ENCODE peak calls at places on chromosomes 12 and 14, in eight cellular contexts. One of them, this sample, is unnamed.

GRCh38 chr12:96710127-96710745 is 196.8 kb upstream of the NEDD1 start:
- DNase-seq in CD8-positive, alpha-beta T cell: no peak
- DNase-seq in left ventricle myocardium inferior: no peak
- DNase-seq in fibroblast of lung: no peak
- DNase-seq in tibial artery: no peak
- DNase-seq in aorta: no peak
- DNase-seq in CD8-positive, alpha-beta memory T cell: no peak
- DNase-seq in stomach: no peak
- DNase-seq in this sample: no peak

GRCh38 chr14:100569734-100570251 is 17.4 kb downstream of the BEGAIN start:
- DNase-seq in CD8-positive, alpha-beta memory T cell: no peak
- DNase-seq in tibial artery: no peak
- DNase-seq in fibroblast of lung: no peak
- DNase-seq in stomach: no peak
- DNase-seq in aorta: no peak
- DNase-seq in left ventricle myocardium inferior: no peak
- DNase-seq in CD8-positive, alpha-beta T cell: no peak
- DNase-seq in this sample: no peak

GRCh38 chr12:459430-460258 is at the start of gene B4GALNT3:
- DNase-seq in stomach: peak; percentile 83
- DNase-seq in CD8-positive, alpha-beta memory T cell: peak; percentile 26
- DNase-seq in CD8-positive, alpha-beta T cell: no peak
- DNase-seq in tibial artery: peak; percentile 57
- DNase-seq in fibroblast of lung: peak; percentile 25
- DNase-seq in aorta: peak; percentile 80
- DNase-seq in left ventricle myocardium inferior: peak; percentile 61
- DNase-seq in this sample: peak; percentile 85

GRCh38 chr12:51262758-51263177 is 7.4 kb downstream of the SMAGP start:
- DNase-seq in CD8-positive, alpha-beta memory T cell: no peak
- DNase-seq in tibial artery: no peak
- DNase-seq in aorta: peak; percentile 63
- DNase-seq in fibroblast of lung: peak; percentile 54
- DNase-seq in stomach: peak; percentile 78
- DNase-seq in left ventricle myocardium inferior: no peak
- DNase-seq in CD8-positive, alpha-beta T cell: peak; percentile 17
- DNase-seq in this sample: peak; percentile 76

GRCh38 chr12:27931390-27931789 is 41.1 kb downstream of the PTHLH start:
- DNase-seq in CD8-positive, alpha-beta T cell: no peak
- DNase-seq in left ventricle myocardium inferior: no peak
- DNase-seq in stomach: no peak
- DNase-seq in fibroblast of lung: no peak
- DNase-seq in CD8-positive, alpha-beta memory T cell: no peak
- DNase-seq in tibial artery: no peak
- DNase-seq in aorta: no peak
- DNase-seq in this sample: no peak

GRCh38 chr12:5511644-5512584 is 80.0 kb downstream of the NTF3 start:
- DNase-seq in CD8-positive, alpha-beta memory T cell: no peak
- DNase-seq in CD8-positive, alpha-beta T cell: no peak
- DNase-seq in fibroblast of lung: peak; percentile 12
- DNase-seq in aorta: peak; percentile 74
- DNase-seq in tibial artery: no peak
- DNase-seq in left ventricle myocardium inferior: peak; percentile 40
- DNase-seq in stomach: no peak
- DNase-seq in this sample: no peak

GRCh38 chr14:104771374-104771773 is 18.4 kb downstream of the SIVA1 start:
- DNase-seq in aorta: no peak
- DNase-seq in CD8-positive, alpha-beta T cell: no peak
- DNase-seq in left ventricle myocardium inferior: no peak
- DNase-seq in stomach: no peak
- DNase-seq in fibroblast of lung: no peak
- DNase-seq in CD8-positive, alpha-beta memory T cell: no peak
- DNase-seq in tibial artery: no peak
- DNase-seq in this sample: no peak

GRCh38 chr14:77616133-77616453 is 344 bp downstream of the SPTLC2 start:
- DNase-seq in CD8-positive, alpha-beta memory T cell: no peak
- DNase-seq in tibial artery: no peak
- DNase-seq in aorta: no peak
- DNase-seq in fibroblast of lung: no peak
- DNase-seq in left ventricle myocardium inferior: no peak
- DNase-seq in CD8-positive, alpha-beta T cell: no peak
- DNase-seq in stomach: no peak
- DNase-seq in this sample: no peak

GRCh38 chr12:94208433-94208921 is 60.1 kb downstream of the PLXNC1 start:
- DNase-seq in CD8-positive, alpha-beta memory T cell: peak; percentile 10
- DNase-seq in left ventricle myocardium inferior: no peak
- DNase-seq in aorta: no peak
- DNase-seq in fibroblast of lung: no peak
- DNase-seq in CD8-positive, alpha-beta T cell: no peak
- DNase-seq in tibial artery: no peak
- DNase-seq in stomach: no peak
- DNase-seq in this sample: no peak

GRCh38 chr14:50012644-50013043 is 103.7 kb downstream of the VCPKMT start:
- DNase-seq in fibroblast of lung: peak; percentile 62
- DNase-seq in left ventricle myocardium inferior: no peak
- DNase-seq in CD8-positive, alpha-beta T cell: no peak
- DNase-seq in aorta: no peak
- DNase-seq in stomach: no peak
- DNase-seq in tibial artery: no peak
- DNase-seq in CD8-positive, alpha-beta memory T cell: no peak
- DNase-seq in this sample: no peak

GRCh38 chr14:46344327-46344937 is 307.1 kb downstream of the RPL10L start:
- DNase-seq in CD8-positive, alpha-beta T cell: no peak
- DNase-seq in CD8-positive, alpha-beta memory T cell: no peak
- DNase-seq in aorta: no peak
- DNase-seq in left ventricle myocardium inferior: no peak
- DNase-seq in stomach: no peak
- DNase-seq in fibroblast of lung: peak; percentile 10
- DNase-seq in tibial artery: no peak
- DNase-seq in this sample: no peak

GRCh38 chr14:22837059-22837749 is 819 bp downstream of the MMP14 start:
- DNase-seq in left ventricle myocardium inferior: peak; percentile 76
- DNase-seq in CD8-positive, alpha-beta T cell: no peak
- DNase-seq in fibroblast of lung: peak; percentile 55
- DNase-seq in tibial artery: peak; percentile 59
- DNase-seq in CD8-positive, alpha-beta memory T cell: peak; percentile 16
- DNase-seq in aorta: peak; percentile 78
- DNase-seq in stomach: peak; percentile 71
- DNase-seq in this sample: peak; percentile 67

GRCh38 chr14:104657563-104658324 is 31.7 kb upstream of the INF2 start:
- DNase-seq in aorta: no peak
- DNase-seq in CD8-positive, alpha-beta memory T cell: no peak
- DNase-seq in CD8-positive, alpha-beta T cell: no peak
- DNase-seq in tibial artery: no peak
- DNase-seq in stomach: no peak
- DNase-seq in left ventricle myocardium inferior: no peak
- DNase-seq in fibroblast of lung: no peak
- DNase-seq in this sample: peak; percentile 80

GRCh38 chr12:120183211-120183631 is 11.3 kb downstream of the GCN1 start:
- DNase-seq in CD8-positive, alpha-beta T cell: no peak
- DNase-seq in stomach: no peak
- DNase-seq in fibroblast of lung: peak; percentile 46
- DNase-seq in aorta: no peak
- DNase-seq in left ventricle myocardium inferior: no peak
- DNase-seq in tibial artery: no peak
- DNase-seq in CD8-positive, alpha-beta memory T cell: no peak
- DNase-seq in this sample: no peak

GRCh38 chr12:53298154-53298553 is 1.3 kb upstream of the MYG1 start:
- DNase-seq in CD8-positive, alpha-beta memory T cell: no peak
- DNase-seq in left ventricle myocardium inferior: no peak
- DNase-seq in CD8-positive, alpha-beta T cell: no peak
- DNase-seq in stomach: no peak
- DNase-seq in tibial artery: no peak
- DNase-seq in fibroblast of lung: peak; percentile 80
- DNase-seq in aorta: no peak
- DNase-seq in this sample: no peak

GRCh38 chr12:19912996-19913395 is 455.3 kb upstream of the PDE3A start:
- DNase-seq in stomach: no peak
- DNase-seq in CD8-positive, alpha-beta T cell: no peak
- DNase-seq in aorta: no peak
- DNase-seq in tibial artery: no peak
- DNase-seq in fibroblast of lung: no peak
- DNase-seq in CD8-positive, alpha-beta memory T cell: no peak
- DNase-seq in left ventricle myocardium inferior: no peak
- DNase-seq in this sample: no peak

GRCh38 chr12:1519642-1520041 is 74.7 kb downstream of the FBXL14 start:
- DNase-seq in tibial artery: no peak
- DNase-seq in CD8-positive, alpha-beta T cell: no peak
- DNase-seq in fibroblast of lung: peak; percentile 22
- DNase-seq in stomach: no peak
- DNase-seq in CD8-positive, alpha-beta memory T cell: no peak
- DNase-seq in left ventricle myocardium inferior: no peak
- DNase-seq in aorta: no peak
- DNase-seq in this sample: no peak

GRCh38 chr12:113407931-113408585 is 4.4 kb upstream of the SDS start:
- DNase-seq in CD8-positive, alpha-beta T cell: no peak
- DNase-seq in CD8-positive, alpha-beta memory T cell: no peak
- DNase-seq in aorta: no peak
- DNase-seq in stomach: no peak
- DNase-seq in tibial artery: no peak
- DNase-seq in fibroblast of lung: peak; percentile 64
- DNase-seq in left ventricle myocardium inferior: no peak
- DNase-seq in this sample: no peak

GRCh38 chr12:12661086-12661485 is 34.9 kb downstream of the GPR19 start:
- DNase-seq in aorta: no peak
- DNase-seq in left ventricle myocardium inferior: no peak
- DNase-seq in CD8-positive, alpha-beta T cell: no peak
- DNase-seq in CD8-positive, alpha-beta memory T cell: no peak
- DNase-seq in fibroblast of lung: peak; percentile 88
- DNase-seq in stomach: no peak
- DNase-seq in tibial artery: no peak
- DNase-seq in this sample: no peak

GRCh38 chr14:20986811-20987210 is 3.0 kb upstream of the METTL17 start:
- DNase-seq in fibroblast of lung: peak; percentile 97
- DNase-seq in stomach: no peak
- DNase-seq in CD8-positive, alpha-beta T cell: no peak
- DNase-seq in CD8-positive, alpha-beta memory T cell: no peak
- DNase-seq in tibial artery: peak; percentile 31
- DNase-seq in left ventricle myocardium inferior: no peak
- DNase-seq in aorta: no peak
- DNase-seq in this sample: peak; percentile 28
- H3K4me1 ChIP-seq in fibroblast of lung: peaks cover 6% of the 10 kb centered on the region
- H3K4me1 ChIP-seq in stomach: peaks cover 24% of the 10 kb centered on the region
- H3K4me1 ChIP-seq in CD8-positive, alpha-beta T cell: peaks cover 18% of the 10 kb centered on the region
- H3K4me1 ChIP-seq in CD8-positive, alpha-beta memory T cell: peaks cover 21% of the 10 kb centered on the region
- H3K4me1 ChIP-seq in tibial artery: no peaks in the 10 kb centered on the region
- H3K4me1 ChIP-seq in left ventricle myocardium inferior: peaks cover 30% of the 10 kb centered on the region
- H3K4me1 ChIP-seq in aorta: peaks cover 10% of the 10 kb centered on the region
- H3K4me1 ChIP-seq in this sample: peaks cover 5% of the 10 kb centered on the region

DNA sequence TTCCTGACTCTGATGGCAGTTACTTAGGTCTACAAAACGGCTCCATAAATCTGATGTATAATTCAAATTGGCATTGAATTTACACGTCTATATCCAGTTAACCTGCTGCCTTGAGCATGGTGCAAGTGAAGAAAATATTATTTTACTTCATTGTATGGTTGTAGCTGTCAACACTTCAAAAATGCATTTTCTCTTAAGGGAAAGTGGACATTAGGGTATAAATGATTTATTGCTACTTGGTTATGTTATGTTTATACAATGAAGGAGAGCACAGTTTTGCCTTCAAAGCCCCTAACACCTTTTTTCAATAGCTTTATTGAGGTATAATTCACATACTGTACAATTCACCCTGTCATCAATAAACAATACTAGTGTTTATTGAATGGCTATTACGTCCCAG is 2.0 kb upstream of the USP15 start:
- DNase-seq in stomach: no peak
- DNase-seq in aorta: no peak
- DNase-seq in CD8-positive, alpha-beta memory T cell: no peak
- DNase-seq in tibial artery: no peak
- DNase-seq in CD8-positive, alpha-beta T cell: no peak
- DNase-seq in left ventricle myocardium inferior: no peak
- DNase-seq in fibroblast of lung: no peak
- DNase-seq in this sample: no peak
- H3K4me1 ChIP-seq in stomach: peaks cover 29% of the 10 kb centered on the region
- H3K4me1 ChIP-seq in aorta: no peaks in the 10 kb centered on the region
- H3K4me1 ChIP-seq in CD8-positive, alpha-beta memory T cell: peaks cover 48% of the 10 kb centered on the region
- H3K4me1 ChIP-seq in tibial artery: no peaks in the 10 kb centered on the region
- H3K4me1 ChIP-seq in CD8-positive, alpha-beta T cell: peaks cover 41% of the 10 kb centered on the region
- H3K4me1 ChIP-seq in left ventricle myocardium inferior: peaks cover 60% of the 10 kb centered on the region
- H3K4me1 ChIP-seq in fibroblast of lung: no peaks in the 10 kb centered on the region
- H3K4me1 ChIP-seq in this sample: peaks cover 25% of the 10 kb centered on the region

DNA sequence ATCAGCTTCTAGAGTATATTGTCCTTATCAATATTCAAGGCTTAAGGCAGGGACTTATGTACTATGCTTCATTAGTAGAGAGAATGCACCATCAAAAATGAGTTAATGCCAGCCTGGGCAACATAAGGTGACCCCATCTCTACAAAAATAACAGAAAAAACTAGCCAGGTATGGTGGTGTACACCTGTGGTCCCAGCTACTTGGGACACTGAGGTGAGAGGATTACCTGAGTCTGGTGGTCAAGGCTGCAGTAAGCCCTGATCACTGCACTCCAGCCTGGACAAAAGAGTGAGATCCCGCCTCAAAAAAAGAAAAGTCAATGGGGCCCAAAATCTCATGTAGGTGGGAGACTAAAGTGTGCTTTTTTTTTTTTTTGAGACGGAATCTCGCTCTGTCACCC is 8.8 kb downstream of the PPP4R3A start:
- DNase-seq in stomach: no peak
- DNase-seq in tibial artery: no peak
- DNase-seq in fibroblast of lung: no peak
- DNase-seq in aorta: no peak
- DNase-seq in CD8-positive, alpha-beta T cell: no peak
- DNase-seq in left ventricle myocardium inferior: no peak
- DNase-seq in CD8-positive, alpha-beta memory T cell: no peak
- DNase-seq in this sample: no peak
- H3K4me1 ChIP-seq in stomach: peaks cover 56% of the 10 kb centered on the region
- H3K4me1 ChIP-seq in tibial artery: no peaks in the 10 kb centered on the region
- H3K4me1 ChIP-seq in fibroblast of lung: no peaks in the 10 kb centered on the region
- H3K4me1 ChIP-seq in aorta: peaks cover 15% of the 10 kb centered on the region
- H3K4me1 ChIP-seq in CD8-positive, alpha-beta T cell: peaks cover 75% of the 10 kb centered on the region
- H3K4me1 ChIP-seq in left ventricle myocardium inferior: peaks cover 93% of the 10 kb centered on the region
- H3K4me1 ChIP-seq in CD8-positive, alpha-beta memory T cell: peaks cover 73% of the 10 kb centered on the region
- H3K4me1 ChIP-seq in this sample: peaks cover 22% of the 10 kb centered on the region

GRCh38 chr12:95248095-95248494 is 30.5 kb downstream of the VEZT start:
- DNase-seq in aorta: no peak
- DNase-seq in tibial artery: no peak
- DNase-seq in left ventricle myocardium inferior: no peak
- DNase-seq in CD8-positive, alpha-beta memory T cell: no peak
- DNase-seq in fibroblast of lung: no peak
- DNase-seq in stomach: no peak
- DNase-seq in CD8-positive, alpha-beta T cell: no peak
- DNase-seq in this sample: no peak

GRCh38 chr12:95253386-95253785 is 35.8 kb downstream of the VEZT start:
- DNase-seq in tibial artery: no peak
- DNase-seq in CD8-positive, alpha-beta T cell: no peak
- DNase-seq in left ventricle myocardium inferior: no peak
- DNase-seq in aorta: no peak
- DNase-seq in fibroblast of lung: no peak
- DNase-seq in CD8-positive, alpha-beta memory T cell: no peak
- DNase-seq in stomach: no peak
- DNase-seq in this sample: no peak

GRCh38 chr12:95244350-95244749 is 26.7 kb downstream of the VEZT start:
- DNase-seq in left ventricle myocardium inferior: no peak
- DNase-seq in fibroblast of lung: no peak
- DNase-seq in tibial artery: no peak
- DNase-seq in stomach: no peak
- DNase-seq in CD8-positive, alpha-beta memory T cell: no peak
- DNase-seq in aorta: no peak
- DNase-seq in CD8-positive, alpha-beta T cell: no peak
- DNase-seq in this sample: no peak

GRCh38 chr12:95243497-95244183 is 26.0 kb downstream of the VEZT start:
- DNase-seq in CD8-positive, alpha-beta memory T cell: no peak
- DNase-seq in tibial artery: no peak
- DNase-seq in left ventricle myocardium inferior: no peak
- DNase-seq in CD8-positive, alpha-beta T cell: no peak
- DNase-seq in fibroblast of lung: no peak
- DNase-seq in stomach: no peak
- DNase-seq in aorta: no peak
- DNase-seq in this sample: no peak

GRCh38 chr12:95248604-95249355 is 31.2 kb downstream of the VEZT start:
- DNase-seq in aorta: no peak
- DNase-seq in fibroblast of lung: no peak
- DNase-seq in stomach: no peak
- DNase-seq in CD8-positive, alpha-beta T cell: no peak
- DNase-seq in left ventricle myocardium inferior: no peak
- DNase-seq in CD8-positive, alpha-beta memory T cell: no peak
- DNase-seq in tibial artery: no peak
- DNase-seq in this sample: no peak
- H3K4me1 ChIP-seq in aorta: peaks cover under 1% of the 10 kb centered on the region
- H3K4me1 ChIP-seq in fibroblast of lung: peaks cover 2% of the 10 kb centered on the region
- H3K4me1 ChIP-seq in stomach: peaks cover 3% of the 10 kb centered on the region
- H3K4me1 ChIP-seq in CD8-positive, alpha-beta T cell: peaks cover 8% of the 10 kb centered on the region
- H3K4me1 ChIP-seq in left ventricle myocardium inferior: peaks cover 29% of the 10 kb centered on the region
- H3K4me1 ChIP-seq in CD8-positive, alpha-beta memory T cell: no peaks in the 10 kb centered on the region
- H3K4me1 ChIP-seq in tibial artery: no peaks in the 10 kb centered on the region
- H3K4me1 ChIP-seq in this sample: peaks cover 13% of the 10 kb centered on the region

This sample was measured in pancreas.